ENCODE peak calls at places on chromosomes 7 and 10, in five cellular contexts. One of them, this sample, is unnamed.

GRCh38 chr10:78155722-78156121 is 122.1 kb downstream of the RPS24 start:
- DNase-seq in astrocyte of the cerebellum: no peak
- DNase-seq in PC-3: no peak
- DNase-seq in right atrium auricular region: no peak
- DNase-seq in dorsolateral prefrontal cortex: no peak
- DNase-seq in this sample: no peak

GRCh38 chr7:16727736-16728135 is 25.8 kb upstream of the TSPAN13 start:
- DNase-seq in astrocyte of the cerebellum: no peak
- DNase-seq in PC-3: no peak
- DNase-seq in right atrium auricular region: no peak
- DNase-seq in dorsolateral prefrontal cortex: no peak
- DNase-seq in this sample: no peak

GRCh38 chr7:74527842-74528241 is 74.1 kb downstream of the GTF2IRD1 start:
- DNase-seq in astrocyte of the cerebellum: no peak
- DNase-seq in PC-3: no peak
- DNase-seq in right atrium auricular region: no peak
- DNase-seq in dorsolateral prefrontal cortex: no peak
- DNase-seq in this sample: no peak

GRCh38 chr10:132486539-132487121 is 51.0 kb upstream of the INPP5A start:
- DNase-seq in astrocyte of the cerebellum: no peak
- DNase-seq in PC-3: no peak
- DNase-seq in right atrium auricular region: no peak
- DNase-seq in dorsolateral prefrontal cortex: no peak
- DNase-seq in this sample: no peak

GRCh38 chr10:13518076-13518692 is 10.6 kb downstream of the BEND7 start:
- DNase-seq in astrocyte of the cerebellum: no peak
- DNase-seq in PC-3: no peak
- DNase-seq in right atrium auricular region: no peak
- DNase-seq in dorsolateral prefrontal cortex: no peak
- DNase-seq in this sample: no peak

GRCh38 chr10:4147214-4147613 is 362.2 kb upstream of the KLF6 start:
- DNase-seq in astrocyte of the cerebellum: no peak
- DNase-seq in PC-3: no peak
- DNase-seq in right atrium auricular region: no peak
- DNase-seq in dorsolateral prefrontal cortex: no peak
- DNase-seq in this sample: no peak

GRCh38 chr10:33459597-33459996 is 125.1 kb upstream of the NRP1 start:
- DNase-seq in astrocyte of the cerebellum: no peak
- DNase-seq in PC-3: peak
- DNase-seq in right atrium auricular region: no peak
- DNase-seq in dorsolateral prefrontal cortex: no peak
- DNase-seq in this sample: no peak

GRCh38 chr7:44103941-44104879 is at the start of gene AEBP1:
- DNase-seq in astrocyte of the cerebellum: no peak
- DNase-seq in PC-3: no peak
- DNase-seq in right atrium auricular region: no peak
- DNase-seq in dorsolateral prefrontal cortex: no peak
- DNase-seq in this sample: no peak

GRCh38 chr7:157612009-157612663 is 275.3 kb downstream of the DNAJB6 start:
- DNase-seq in astrocyte of the cerebellum: no peak
- DNase-seq in PC-3: no peak
- DNase-seq in right atrium auricular region: no peak
- DNase-seq in dorsolateral prefrontal cortex: no peak
- DNase-seq in this sample: no peak

GRCh38 chr7:157336383-157337315 is at the start of gene DNAJB6:
- DNase-seq in astrocyte of the cerebellum: peak
- DNase-seq in PC-3: peak
- DNase-seq in right atrium auricular region: peak
- DNase-seq in dorsolateral prefrontal cortex: peak
- DNase-seq in this sample: no peak

GRCh38 chr10:118407742-118408141 is 65.6 kb upstream of the FAM204A start:
- DNase-seq in astrocyte of the cerebellum: no peak
- DNase-seq in PC-3: no peak
- DNase-seq in right atrium auricular region: no peak
- DNase-seq in dorsolateral prefrontal cortex: no peak
- DNase-seq in this sample: no peak

GRCh38 chr10:69090687-69091450 is 3.0 kb downstream of the SRGN start:
- DNase-seq in astrocyte of the cerebellum: no peak
- DNase-seq in PC-3: peak
- DNase-seq in right atrium auricular region: no peak
- DNase-seq in dorsolateral prefrontal cortex: no peak
- DNase-seq in this sample: no peak

GRCh38 chr10:83607959-83608745 is 531.2 kb upstream of the GHITM start:
- DNase-seq in astrocyte of the cerebellum: peak
- DNase-seq in PC-3: no peak
- DNase-seq in right atrium auricular region: no peak
- DNase-seq in dorsolateral prefrontal cortex: no peak
- DNase-seq in this sample: no peak

GRCh38 chr10:69315610-69316312 is 37.5 kb downstream of the HK1 start:
- DNase-seq in astrocyte of the cerebellum: no peak
- DNase-seq in PC-3: no peak
- DNase-seq in right atrium auricular region: no peak
- DNase-seq in dorsolateral prefrontal cortex: no peak
- DNase-seq in this sample: no peak

GRCh38 chr7:5396542-5396941 is 27.1 kb downstream of the TNRC18 start:
- DNase-seq in astrocyte of the cerebellum: no peak
- DNase-seq in PC-3: peak
- DNase-seq in right atrium auricular region: no peak
- DNase-seq in dorsolateral prefrontal cortex: no peak
- DNase-seq in this sample: no peak

GRCh38 chr7:134533288-134533771 is 6.0 kb downstream of the AKR1B10 start:
- DNase-seq in astrocyte of the cerebellum: no peak
- DNase-seq in PC-3: peak
- DNase-seq in right atrium auricular region: no peak
- DNase-seq in dorsolateral prefrontal cortex: no peak
- DNase-seq in this sample: peak

GRCh38 chr7:53431901-53432300 is 396.5 kb downstream of the POM121L12 start:
- DNase-seq in astrocyte of the cerebellum: no peak
- DNase-seq in PC-3: no peak
- DNase-seq in right atrium auricular region: no peak
- DNase-seq in dorsolateral prefrontal cortex: no peak
- DNase-seq in this sample: no peak

GRCh38 chr7:124775422-124775821 is 9.8 kb upstream of the GPR37 start:
- DNase-seq in astrocyte of the cerebellum: no peak
- DNase-seq in PC-3: no peak
- DNase-seq in right atrium auricular region: no peak
- DNase-seq in dorsolateral prefrontal cortex: no peak
- DNase-seq in this sample: no peak

GRCh38 chr10:6583447-6583846 is 3.4 kb upstream of the PRKCQ start:
- DNase-seq in astrocyte of the cerebellum: no peak
- DNase-seq in PC-3: no peak
- DNase-seq in right atrium auricular region: no peak
- DNase-seq in dorsolateral prefrontal cortex: no peak
- DNase-seq in this sample: no peak

GRCh38 chr7:79988642-79989041 is 146.0 kb upstream of the GNAI1 start:
- DNase-seq in astrocyte of the cerebellum: no peak
- DNase-seq in PC-3: peak
- DNase-seq in right atrium auricular region: no peak
- DNase-seq in dorsolateral prefrontal cortex: no peak
- DNase-seq in this sample: peak

GRCh38 chr10:11112718-11113117 is 95.0 kb downstream of the CELF2 start:
- DNase-seq in astrocyte of the cerebellum: no peak
- DNase-seq in PC-3: peak
- DNase-seq in right atrium auricular region: no peak
- DNase-seq in dorsolateral prefrontal cortex: no peak
- DNase-seq in this sample: no peak

GRCh38 chr7:142584765-142585164 is 164.5 kb upstream of the PRSS1 start:
- DNase-seq in astrocyte of the cerebellum: no peak
- DNase-seq in PC-3: no peak
- DNase-seq in right atrium auricular region: no peak
- DNase-seq in dorsolateral prefrontal cortex: no peak
- DNase-seq in this sample: no peak

GRCh38 chr7:142587578-142588191 is 161.6 kb upstream of the PRSS1 start:
- DNase-seq in astrocyte of the cerebellum: peak
- DNase-seq in PC-3: peak
- DNase-seq in right atrium auricular region: no peak
- DNase-seq in dorsolateral prefrontal cortex: no peak
- DNase-seq in this sample: peak

GRCh38 chr7:142583424-142583823 is 165.8 kb upstream of the PRSS1 start:
- DNase-seq in astrocyte of the cerebellum: peak
- DNase-seq in PC-3: peak
- DNase-seq in right atrium auricular region: no peak
- DNase-seq in dorsolateral prefrontal cortex: no peak
- DNase-seq in this sample: peak

GRCh38 chr7:142586611-142587010 is 162.7 kb upstream of the PRSS1 start:
- DNase-seq in astrocyte of the cerebellum: no peak
- DNase-seq in PC-3: no peak
- DNase-seq in right atrium auricular region: no peak
- DNase-seq in dorsolateral prefrontal cortex: no peak
- DNase-seq in this sample: no peak

DNA sequence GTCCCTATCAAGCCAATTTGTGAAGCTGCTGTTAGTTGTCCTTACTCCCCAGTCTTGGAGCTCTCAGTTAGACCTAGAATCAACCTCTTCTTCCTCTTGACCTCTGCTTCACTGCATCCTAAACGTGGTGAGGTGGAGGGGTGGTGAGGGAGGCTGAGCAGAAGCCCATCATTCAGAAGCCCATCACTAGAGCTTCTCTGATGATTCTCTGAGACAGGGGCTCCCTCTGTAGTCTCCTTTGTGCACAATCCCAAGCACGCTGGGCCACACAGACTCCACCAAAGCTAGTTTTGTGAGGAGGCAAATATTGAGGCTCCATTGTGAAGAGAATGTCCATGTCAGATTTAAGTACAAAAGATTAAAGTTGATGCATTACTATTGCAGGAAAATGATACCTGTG is 163.8 kb upstream of the PRSS1 start:
- DNase-seq in astrocyte of the cerebellum: no peak
- DNase-seq in PC-3: no peak
- DNase-seq in right atrium auricular region: no peak
- DNase-seq in dorsolateral prefrontal cortex: no peak
- DNase-seq in this sample: no peak
- TF ChIP-seq CTCF in astrocyte of the cerebellum: peak
- TF ChIP-seq CTCF in PC-3: peak
- TF ChIP-seq CTCF in right atrium auricular region: no peak
- TF ChIP-seq CTCF in dorsolateral prefrontal cortex: no peak
- TF ChIP-seq CTCF in this sample: no peak

GRCh38 chr7:8435120-8435519 is 1.7 kb downstream of the NXPH1 start:
- DNase-seq in astrocyte of the cerebellum: no peak
- DNase-seq in PC-3: no peak
- DNase-seq in right atrium auricular region: no peak
- DNase-seq in dorsolateral prefrontal cortex: no peak
- DNase-seq in this sample: no peak
- H3K4me3 ChIP-seq in astrocyte of the cerebellum: no peak
- H3K4me3 ChIP-seq in PC-3: no peak
- H3K4me3 ChIP-seq in right atrium auricular region: no peak
- H3K4me3 ChIP-seq in dorsolateral prefrontal cortex: peak
- H3K4me3 ChIP-seq in this sample: no peak

GRCh38 chr7:1300206-1300605 is 67.5 kb downstream of the UNCX start:
- DNase-seq in astrocyte of the cerebellum: no peak
- DNase-seq in PC-3: no peak
- DNase-seq in right atrium auricular region: no peak
- DNase-seq in dorsolateral prefrontal cortex: no peak
- DNase-seq in this sample: no peak

GRCh38 chr7:1300636-1301035 is 68.0 kb downstream of the UNCX start:
- DNase-seq in astrocyte of the cerebellum: no peak
- DNase-seq in PC-3: no peak
- DNase-seq in right atrium auricular region: no peak
- DNase-seq in dorsolateral prefrontal cortex: no peak
- DNase-seq in this sample: no peak

GRCh38 chr7:1297476-1297972 is 64.9 kb downstream of the UNCX start:
- DNase-seq in astrocyte of the cerebellum: no peak
- DNase-seq in PC-3: no peak
- DNase-seq in right atrium auricular region: no peak
- DNase-seq in dorsolateral prefrontal cortex: no peak
- DNase-seq in this sample: no peak

GRCh38 chr7:1298051-1298937 is 65.6 kb downstream of the UNCX start:
- DNase-seq in astrocyte of the cerebellum: no peak
- DNase-seq in PC-3: no peak
- DNase-seq in right atrium auricular region: no peak
- DNase-seq in dorsolateral prefrontal cortex: no peak
- DNase-seq in this sample: no peak

GRCh38 chr7:1298938-1299885 is 66.5 kb downstream of the UNCX start:
- DNase-seq in astrocyte of the cerebellum: no peak
- DNase-seq in PC-3: no peak
- DNase-seq in right atrium auricular region: no peak
- DNase-seq in dorsolateral prefrontal cortex: no peak
- DNase-seq in this sample: no peak
- TF ChIP-seq CTCF in astrocyte of the cerebellum: no peak
- TF ChIP-seq CTCF in PC-3: no peak
- TF ChIP-seq CTCF in right atrium auricular region: no peak
- TF ChIP-seq CTCF in dorsolateral prefrontal cortex: no peak
- TF ChIP-seq CTCF in this sample: no peak

DNA sequence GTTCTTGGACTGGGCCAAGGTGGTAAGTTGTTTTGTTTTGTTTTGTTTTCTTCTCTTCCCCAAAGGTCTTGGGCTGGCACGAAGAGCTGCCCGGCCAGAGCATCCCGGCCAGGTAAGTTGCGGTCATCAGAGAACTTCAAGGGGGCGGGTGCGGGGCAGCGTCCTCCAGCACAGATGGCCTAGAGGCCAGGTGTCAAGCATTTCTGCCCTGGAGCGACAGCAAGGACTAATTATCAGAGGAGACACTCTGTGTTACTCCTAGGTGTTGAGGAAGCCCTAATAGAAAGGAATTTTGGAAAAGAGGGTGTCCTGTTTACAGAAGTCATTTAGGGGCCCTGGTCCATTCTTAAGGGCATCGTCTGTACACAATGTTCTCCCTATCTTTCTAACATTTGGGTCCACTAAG is 1.2 kb downstream of the ITGB8 start:
- DNase-seq in astrocyte of the cerebellum: no peak
- DNase-seq in PC-3: peak
- DNase-seq in right atrium auricular region: no peak
- DNase-seq in dorsolateral prefrontal cortex: no peak
- DNase-seq in this sample: no peak
- H3K4me3 ChIP-seq in astrocyte of the cerebellum: peak
- H3K4me3 ChIP-seq in PC-3: peak
- H3K4me3 ChIP-seq in right atrium auricular region: peak
- H3K4me3 ChIP-seq in dorsolateral prefrontal cortex: peak
- H3K4me3 ChIP-seq in this sample: peak

DNA sequence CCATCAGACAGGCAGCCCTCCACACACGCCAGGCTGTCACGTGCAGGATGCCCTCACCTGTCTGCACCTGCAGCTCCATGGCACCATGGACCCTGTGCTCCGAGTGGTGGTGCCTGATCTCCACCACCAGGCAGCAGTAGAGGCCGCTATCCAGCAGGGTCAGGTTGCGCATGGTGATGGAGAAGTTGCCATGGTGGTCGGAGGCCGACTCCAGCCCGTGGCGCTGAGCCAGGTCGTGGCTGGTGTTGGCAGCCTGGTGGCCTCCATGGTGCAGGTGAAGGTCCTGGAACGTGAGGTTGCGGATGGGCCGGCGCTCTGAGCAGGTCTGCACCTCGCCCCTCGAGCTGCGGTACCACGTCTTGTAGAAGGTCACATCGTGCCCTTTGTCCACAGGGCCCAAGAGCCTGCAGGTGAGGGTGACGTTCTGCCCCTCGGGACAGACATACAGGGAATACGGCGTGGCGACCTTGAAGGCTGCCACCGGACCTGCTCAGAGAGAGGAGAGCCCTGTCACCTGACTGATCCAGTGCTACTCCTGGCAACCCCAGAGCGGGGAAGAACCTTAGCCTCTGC is 11.7 kb downstream of the VSIR start:
- DNase-seq in astrocyte of the cerebellum: no peak
- DNase-seq in PC-3: no peak
- DNase-seq in right atrium auricular region: no peak
- DNase-seq in dorsolateral prefrontal cortex: no peak
- DNase-seq in this sample: no peak
- TF ChIP-seq CTCF in astrocyte of the cerebellum: no peak
- TF ChIP-seq CTCF in PC-3: no peak
- TF ChIP-seq CTCF in right atrium auricular region: no peak
- TF ChIP-seq CTCF in dorsolateral prefrontal cortex: no peak
- TF ChIP-seq CTCF in this sample: peak